ENCODE peak calls at places on chromosomes 2 and 18, in ten cellular contexts. L, B, E, U, A, Q, Z, W, N and V are unnamed samples.

GRCh38 chr2:162840598-162841246 is 2.2 kb upstream of the KCNH7 start:
- DNase-seq in N (no peak), B (no peak), A (peak), L (peak), Z (peak), U (peak), Q (peak), E (peak), W (peak), V (peak)

GRCh38 chr2:71563872-71564271 is 110.5 kb downstream of the DYSF start:
- DNase-seq in E (no peak), N (no peak), B (no peak), W (no peak), Z (no peak), A (no peak), Q (no peak), U (peak), L (no peak), V (no peak)

GRCh38 chr2:156400704-156401678 is 35.2 kb upstream of the GPD2 start:
- DNase-seq in L (peak), N (peak), A (peak), B (peak), E (peak), W (peak), Q (peak), Z (peak), U (peak), V (peak)

GRCh38 chr2:70068119-70068518 is 19.2 kb upstream of the PCBP1 start:
- DNase-seq in A (no peak), U (no peak), B (no peak), N (no peak), Q (no peak), W (no peak), E (no peak), L (no peak), Z (no peak), V (no peak)

GRCh38 chr18:78867131-78867530 is 112.5 kb upstream of the SALL3 start:
- DNase-seq in N (no peak), Z (no peak), E (no peak), W (no peak), U (no peak), Q (no peak), L (no peak), A (no peak), B (no peak), V (no peak)

GRCh38 chr2:127231130-127231865 is 11.2 kb upstream of the CYP27C1 start:
- DNase-seq in Z (no peak), U (no peak), E (no peak), N (no peak), Q (no peak), L (no peak), A (no peak), B (no peak), W (no peak), V (no peak)

GRCh38 chr2:19790291-19790690 is 111.5 kb downstream of the TTC32 start:
- DNase-seq in N (no peak), Q (no peak), U (no peak), L (no peak), W (no peak), A (no peak), B (no peak), Z (no peak), E (no peak), V (no peak)

GRCh38 chr18:6734746-6735430 is 5.4 kb downstream of the ARHGAP28 start:
- DNase-seq in W (no peak), E (no peak), B (no peak), A (no peak), U (no peak), N (no peak), Z (no peak), Q (no peak), L (no peak), V (no peak)

GRCh38 chr2:96114903-96115581 is 1.3 kb downstream of the ADRA2B start:
- DNase-seq in N (no peak), Q (no peak), U (no peak), Z (no peak), W (no peak), E (no peak), A (no peak), B (no peak), L (no peak), V (no peak)

GRCh38 chr2:238527565-238527964 is 100.8 kb downstream of the ASB1 start:
- DNase-seq in E (no peak), L (no peak), A (no peak), Z (peak), U (peak), Q (peak), N (no peak), W (peak), B (no peak), V (no peak)

GRCh38 chr18:55038162-55038561 is 78.9 kb upstream of the CCDC68 start:
- DNase-seq in Z (no peak), B (no peak), N (no peak), Q (no peak), L (no peak), W (peak), U (peak), E (no peak), A (no peak), V (no peak)

GRCh38 chr2:191264647-191265079 is 19.5 kb downstream of the MYO1B start:
- DNase-seq in Q (no peak), E (no peak), W (no peak), Z (no peak), N (no peak), U (peak), L (no peak), B (no peak), A (no peak), V (no peak)

GRCh38 chr2:161123531-161124030 is 36.6 kb upstream of the TANK start:
- DNase-seq in W (peak), A (no peak), L (no peak), U (no peak), Q (no peak), E (no peak), B (no peak), Z (no peak), N (peak), V (no peak)

GRCh38 chr2:37858725-37859267 is 66.3 kb upstream of the RMDN2 start:
- DNase-seq in N (no peak), Q (no peak), E (no peak), L (no peak), W (no peak), U (no peak), B (no peak), A (no peak), Z (no peak), V (no peak)

GRCh38 chr2:99971326-99971965 is 170.9 kb downstream of the AFF3 start:
- DNase-seq in B (no peak), U (no peak), A (no peak), L (no peak), E (no peak), W (no peak), Q (no peak), N (no peak), Z (no peak), V (no peak)

GRCh38 chr18:61850756-61851155 is 42.1 kb downstream of the RNF152 start:
- DNase-seq in Q (no peak), Z (no peak), N (no peak), B (no peak), L (no peak), U (no peak), W (no peak), A (no peak), E (no peak), V (no peak)

GRCh38 chr2:17763641-17764333 is 9.8 kb downstream of the GEN1 start:
- DNase-seq in E (no peak), A (no peak), U (no peak), N (no peak), B (no peak), Z (no peak), L (no peak), Q (no peak), W (no peak), V (no peak)

GRCh38 chr2:76569819-76570218 is 859.1 kb upstream of the GCFC2 start:
- DNase-seq in Z (no peak), E (no peak), W (no peak), U (no peak), Q (no peak), A (no peak), L (no peak), B (no peak), N (no peak), V (no peak)

GRCh38 chr2:175234153-175234552 is 52.6 kb upstream of the ATP5MC3 start:
- DNase-seq in Z (no peak), L (no peak), A (no peak), W (no peak), N (no peak), E (no peak), Q (no peak), U (no peak), B (no peak), V (no peak)

GRCh38 chr2:148914463-148914862 is 39.4 kb downstream of the KIF5C start:
- DNase-seq in W (no peak), Q (no peak), B (no peak), N (no peak), Z (no peak), U (no peak), A (no peak), E (no peak), L (no peak), V (no peak)

GRCh38 chr18:35646449-35646848 is 64.9 kb downstream of the GALNT1 start:
- DNase-seq in L (no peak), N (no peak), B (no peak), W (no peak), E (no peak), Z (no peak), A (no peak), Q (no peak), U (no peak), V (no peak)

GRCh38 chr2:44360749-44361329 is 455 bp downstream of the PREPL start:
- DNase-seq in Q (peak), A (no peak), W (peak), E (no peak), U (peak), N (peak), Z (peak), L (peak), B (no peak), V (no peak)

GRCh38 chr2:96870631-96871255 is 863 bp upstream of the SEMA4C start:
- DNase-seq in N (peak), Z (no peak), Q (no peak), W (no peak), E (peak), A (no peak), U (no peak), B (no peak), L (no peak), V (no peak)

GRCh38 chr2:177669625-177670330 is 277.2 kb downstream of the AGPS start:
- DNase-seq in Z (no peak), E (no peak), L (no peak), U (no peak), W (no peak), N (peak), Q (no peak), A (no peak), B (no peak), V (no peak)

GRCh38 chr2:12587729-12588522 is 128.8 kb upstream of the TRIB2 start:
- DNase-seq in B (peak), L (no peak), E (peak), Q (no peak), Z (no peak), N (no peak), A (no peak), W (peak), U (peak), V (no peak)

GRCh38 chr18:80154293-80154692 is 45.2 kb downstream of the ADNP2 start:
- DNase-seq in Q (peak), U (no peak), N (no peak), L (no peak), E (peak), A (no peak), W (no peak), Z (peak), B (no peak), V (peak)

GRCh38 chr2:134461511-134461910 is 207.6 kb downstream of the MGAT5 start:
- DNase-seq in E (no peak), Q (no peak), A (no peak), W (no peak), B (no peak), N (no peak), U (peak), Z (no peak), L (no peak), V (no peak)

GRCh38 chr2:10499911-10500521 is 51.9 kb upstream of the ODC1 start:
- DNase-seq in B (no peak), E (no peak), Q (peak), L (no peak), W (no peak), U (no peak), Z (no peak), N (no peak), A (no peak), V (no peak)

GRCh38 chr2:167454036-167454435 is 565.8 kb downstream of the XIRP2 start:
- DNase-seq in B (no peak), A (no peak), U (no peak), Q (no peak), Z (no peak), W (no peak), L (no peak), N (no peak), E (no peak), V (no peak)

GRCh38 chr2:165953306-165953654 is 296 bp downstream of the TTC21B start:
- DNase-seq in U (no peak), W (no peak), A (no peak), L (no peak), E (no peak), N (no peak), Q (no peak), Z (no peak), B (peak), V (no peak)

GRCh38 chr2:105977212-105977611 is 216.9 kb downstream of the UXS1 start:
- DNase-seq in N (no peak), E (no peak), W (peak), B (no peak), A (no peak), L (no peak), U (peak), Q (no peak), Z (no peak), V (no peak)

GRCh38 chr2:97714950-97715652 is 1.7 kb downstream of the ZAP70 start:
- DNase-seq in L (no peak), N (no peak), E (no peak), A (no peak), W (no peak), Q (no peak), B (no peak), Z (no peak), U (no peak), V (no peak)

GRCh38 chr2:159933727-159934049 is 128.7 kb downstream of the PLA2R1 start:
- DNase-seq in E (no peak), Z (peak), U (peak), W (no peak), N (no peak), A (no peak), L (no peak), B (peak), Q (no peak), V (no peak)

GRCh38 chr2:29634918-29635317 is 286.5 kb downstream of the ALK start:
- DNase-seq in L (no peak), Z (no peak), B (no peak), U (no peak), Q (no peak), W (no peak), N (no peak), A (no peak), E (no peak), V (no peak)

GRCh38 chr18:45567123-45567522 is 48.2 kb upstream of the SLC14A2 start:
- DNase-seq in N (no peak), E (no peak), A (no peak), W (no peak), Q (no peak), Z (no peak), L (peak), U (peak), B (no peak), V (no peak)

DNA sequence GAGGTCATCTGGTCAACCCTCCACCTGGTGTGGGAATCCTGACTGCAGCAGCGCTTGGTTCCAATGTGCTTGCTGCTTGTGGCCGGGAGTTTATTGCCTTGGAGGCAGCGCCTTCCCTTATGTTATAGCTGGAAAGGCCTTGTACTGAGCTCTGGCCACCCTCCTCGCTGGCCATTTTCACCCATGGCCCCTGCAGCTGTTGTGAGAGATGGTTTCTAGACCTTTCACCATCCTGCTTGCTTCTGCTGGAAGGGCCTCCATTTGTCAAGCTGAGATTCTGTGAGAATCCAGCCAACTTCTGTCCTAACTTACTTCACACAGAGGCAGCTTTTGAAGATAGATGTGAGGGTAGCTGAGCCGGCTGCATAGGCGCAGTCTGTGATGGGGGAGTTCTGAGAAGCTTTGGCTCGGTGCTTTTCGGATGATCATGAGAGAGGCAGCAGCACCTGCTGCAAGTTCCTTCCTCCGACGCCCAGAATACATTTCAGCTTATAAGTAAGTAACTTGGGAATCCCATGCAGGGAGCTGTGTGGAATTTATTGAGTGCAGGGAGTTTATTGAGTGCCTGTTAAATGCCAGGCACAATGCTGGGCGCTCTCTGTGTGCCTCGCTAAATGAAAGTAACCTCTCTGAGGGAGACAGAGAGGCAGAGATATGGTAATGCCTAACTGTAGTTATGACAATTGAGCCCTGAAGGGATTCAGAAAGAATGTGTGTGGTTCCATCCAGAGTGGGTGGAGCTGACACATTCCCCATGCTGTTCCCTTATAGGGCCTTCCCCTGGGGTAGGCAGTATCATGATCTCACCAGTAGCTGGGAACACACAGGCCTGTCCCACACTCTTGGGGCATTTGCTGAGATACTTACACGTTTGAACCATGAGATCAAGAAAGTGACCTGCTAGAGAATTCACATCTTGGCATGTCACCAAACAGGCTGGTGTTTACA is 8.9 kb downstream of the CTIF start:
- DNase-seq in L (no peak), A (no peak), N (peak), Z (no peak), B (peak), Q (no peak), U (peak), W (peak), E (no peak), V (no peak)
- TF ChIP-seq CTCF in L (no peak), A (no peak), N (no peak), Z (no peak), B (no peak), Q (no peak), U (peak), W (no peak), E (no peak), V (no peak)

GRCh38 chr2:74441111-74441689 is 537 bp downstream of the RTKN start:
- DNase-seq in U (no peak), Q (peak), E (no peak), Z (no peak), L (peak), B (no peak), N (no peak), W (no peak), A (no peak), V (no peak)

GRCh38 chr2:74440005-74440377 is 1.7 kb downstream of the RTKN start:
- DNase-seq in Z (no peak), B (no peak), N (peak), L (peak), A (no peak), E (peak), W (no peak), U (peak), Q (peak), V (no peak)

GRCh38 chr2:74439373-74440004 is 2.2 kb downstream of the RTKN start:
- DNase-seq in L (no peak), Q (peak), A (no peak), W (no peak), N (no peak), B (no peak), U (no peak), E (no peak), Z (no peak), V (no peak)

GRCh38 chr2:74440378-74441110 is 1.2 kb downstream of the RTKN start:
- DNase-seq in A (peak), W (peak), Q (peak), U (peak), B (no peak), L (peak), E (peak), N (peak), Z (peak), V (peak)

GRCh38 chr2:74441690-74442482 is at the start of gene RTKN:
- DNase-seq in Q (peak), A (peak), B (no peak), Z (peak), E (no peak), L (peak), U (no peak), W (peak), N (no peak), V (peak)
- TF ChIP-seq CTCF in Q (peak), A (no peak), B (no peak), Z (no peak), E (no peak), L (no peak), U (no peak), W (no peak), N (no peak), V (no peak)

DNA sequence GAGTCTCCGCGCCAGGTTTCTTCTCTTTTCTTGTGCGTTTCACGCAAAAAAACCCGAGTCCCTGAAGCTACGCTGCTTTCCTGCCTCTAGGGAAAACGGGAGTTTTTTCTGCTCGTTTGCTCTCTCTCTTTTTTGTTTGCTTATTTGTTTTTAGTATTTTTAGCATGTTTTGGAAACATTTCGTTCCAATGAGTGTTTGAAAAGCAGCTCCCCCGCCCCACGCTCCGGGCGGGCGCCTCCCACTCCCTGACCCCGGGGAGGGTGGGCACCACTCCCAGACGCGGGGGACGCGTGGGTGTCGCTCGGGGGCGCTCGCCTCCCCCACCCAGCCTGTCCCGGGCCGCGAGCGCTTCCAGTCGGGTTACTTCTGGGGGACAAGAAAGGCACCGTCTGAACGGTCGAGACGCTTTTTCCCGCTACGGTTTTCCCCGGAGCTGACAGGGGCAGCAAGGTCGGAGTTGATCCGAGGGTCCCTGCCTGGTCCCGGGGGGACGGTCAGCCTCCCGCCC is 446 bp upstream of the EFHD1 start:
- DNase-seq in Z (no peak), B (no peak), N (peak), W (no peak), Q (peak), L (no peak), U (no peak), E (no peak), A (peak), V (no peak)
- TF ChIP-seq CTCF in Z (no peak), B (no peak), N (no peak), W (peak), Q (peak), L (no peak), U (no peak), E (no peak), A (no peak), V (no peak)

GRCh38 chr2:171595896-171596295 is 73.6 kb downstream of the CYBRD1 start:
- DNase-seq in W (peak), Q (no peak), L (no peak), A (no peak), N (no peak), E (peak), Z (no peak), U (peak), B (peak), V (no peak)

GRCh38 chr2:171602352-171602751 is 80.1 kb downstream of the CYBRD1 start:
- DNase-seq in N (no peak), Q (peak), A (no peak), W (no peak), Z (no peak), L (no peak), U (no peak), E (no peak), B (no peak), V (no peak)

GRCh38 chr2:171595456-171595855 is 73.2 kb downstream of the CYBRD1 start:
- DNase-seq in Z (no peak), B (no peak), L (no peak), N (no peak), Q (no peak), E (no peak), U (no peak), A (no peak), W (no peak), V (no peak)

GRCh38 chr2:171600126-171600525 is 77.9 kb downstream of the CYBRD1 start:
- DNase-seq in N (no peak), A (no peak), U (no peak), L (no peak), E (no peak), Q (no peak), Z (no peak), B (no peak), W (no peak), V (no peak)

GRCh38 chr2:171598713-171599319 is 76.5 kb downstream of the CYBRD1 start:
- DNase-seq in N (no peak), E (peak), A (peak), Q (peak), Z (peak), W (peak), B (peak), U (peak), L (peak), V (peak)
- TF ChIP-seq CTCF in N (no peak), E (peak), A (peak), Q (peak), Z (peak), W (peak), B (peak), U (peak), L (peak), V (peak)